ENCODE peak calls at places on chromosomes 4 and X, in five cellular contexts. N is H1, O is GM12878, F is K562, A is HepG2. L is an unnamed sample.

GRCh38 chr4:25157071-25157470 is 3.2 kb downstream of the SEPSECS start:
- DNase-seq in O (no peak), N (no peak), A (no peak), F (no peak), L (no peak)

GRCh38 chr4:165058676-165059075 is 5.0 kb downstream of the TRIM75 start:
- DNase-seq in O (no peak), F (no peak), N (no peak), A (no peak), L (no peak)

GRCh38 chr4:25123236-25123635 is 37.0 kb downstream of the SEPSECS start:
- DNase-seq in O (peak), A (no peak), N (no peak), F (no peak), L (no peak)

GRCh38 chrX:85303544-85303943 is 59.8 kb downstream of the ZNF711 start:
- DNase-seq in O (no peak), N (no peak), A (no peak), F (no peak), L (no peak)

GRCh38 chrX:119688856-119689455 is 4.0 kb downstream of the SEPTIN6 start:
- DNase-seq in F (no peak), O (no peak), N (no peak), A (no peak), L (no peak)

GRCh38 chr4:55321707-55322264 is 24.3 kb upstream of the SRD5A3 start:
- DNase-seq in A (peak), N (no peak), F (peak), O (peak), L (peak)

GRCh38 chr4:610411-611261 is 14.7 kb upstream of the PDE6B start:
- DNase-seq in A (no peak), N (no peak), O (no peak), F (no peak), L (no peak)

GRCh38 chr4:115418997-115419396 is 305.6 kb upstream of the NDST4 start:
- DNase-seq in O (no peak), N (peak), A (no peak), F (no peak), L (no peak)

GRCh38 chr4:30844861-30845582 is 124.9 kb downstream of the PCDH7 start:
- DNase-seq in F (no peak), A (no peak), N (no peak), O (no peak), L (no peak)

GRCh38 chr4:8761824-8762205 is 109.8 kb downstream of the HMX1 start:
- DNase-seq in N (no peak), F (no peak), O (no peak), A (no peak), L (no peak)

GRCh38 chr4:173507471-173508385 is 22.3 kb downstream of the HAND2 start:
- DNase-seq in F (no peak), A (no peak), N (no peak), O (no peak), L (no peak)

GRCh38 chr4:143554728-143555597 is 41.5 kb downstream of the SMARCA5 start:
- DNase-seq in O (peak), F (no peak), A (no peak), N (no peak), L (no peak)

GRCh38 chr4:84596826-84597225 is 13.9 kb downstream of the CDS1 start:
- DNase-seq in F (no peak), N (no peak), A (no peak), O (no peak), L (no peak)

GRCh38 chr4:120062663-120063195 is 3.9 kb downstream of the MAD2L1 start:
- DNase-seq in A (no peak), F (no peak), N (no peak), O (no peak), L (no peak)

GRCh38 chrX:71615954-71616353 is 2.4 kb downstream of the CXCR3 start:
- DNase-seq in N (no peak), O (no peak), A (no peak), F (no peak), L (no peak)

GRCh38 chr4:150021483-150021882 is 56.8 kb upstream of the DCLK2 start:
- DNase-seq in O (no peak), F (no peak), A (no peak), N (no peak), L (no peak)

GRCh38 chr4:63528592-63528991 is 880.7 kb downstream of the TECRL start:
- DNase-seq in F (no peak), N (no peak), O (no peak), A (no peak), L (no peak)

GRCh38 chrX:12975670-12975965 is 708 bp downstream of the TMSB4X start:
- DNase-seq in F (no peak), N (no peak), A (no peak), O (no peak), L (no peak)

GRCh38 chr4:8641256-8641655 is 48.7 kb downstream of the CPZ start:
- DNase-seq in A (no peak), F (no peak), O (no peak), N (no peak), L (no peak)

GRCh38 chr4:140238353-140239041 is 84.5 kb upstream of the MAML3 start:
- DNase-seq in A (no peak), F (no peak), N (no peak), O (no peak), L (no peak)

GRCh38 chrX:139191746-139192385 is 338.7 kb upstream of the F9 start:
- DNase-seq in N (no peak), F (no peak), A (no peak), O (no peak), L (no peak)

GRCh38 chr4:180617203-180617602 is 1626.0 kb upstream of the TENM3 start:
- DNase-seq in N (no peak), O (no peak), F (no peak), A (peak), L (no peak)

GRCh38 chr4:128542047-128542446 is 254.4 kb upstream of the PGRMC2 start:
- DNase-seq in A (no peak), O (no peak), N (no peak), F (no peak), L (no peak)

GRCh38 chrX:9577555-9577954 is 112.7 kb downstream of the TBL1X start:
- DNase-seq in N (no peak), O (no peak), F (no peak), A (no peak), L (no peak)

GRCh38 chr4:98733601-98734000 is 75.2 kb upstream of the TSPAN5 start:
- DNase-seq in A (no peak), N (no peak), F (no peak), O (no peak), L (no peak)

GRCh38 chrX:44989995-44990770 is 117.2 kb downstream of the KDM6A start:
- DNase-seq in F (no peak), N (no peak), O (no peak), A (no peak), L (no peak)

GRCh38 chr4:151459380-151459779 is 50.4 kb downstream of the FHIP1A start:
- DNase-seq in A (no peak), N (no peak), F (no peak), O (no peak), L (no peak)

GRCh38 chr4:186792994-186793393 is 69.3 kb upstream of the FAT1 start:
- DNase-seq in F (no peak), O (no peak), A (no peak), N (no peak), L (no peak)

GRCh38 chr4:110064295-110064694 is 134.1 kb downstream of the ELOVL6 start:
- DNase-seq in A (peak), N (no peak), O (no peak), F (no peak), L (no peak)

GRCh38 chr4:56821394-56822263 is at the start of gene SPINK2:
- DNase-seq in O (no peak), N (peak), A (no peak), F (peak), L (peak)

GRCh38 chrX:43718081-43718480 is 62.0 kb downstream of the MAOA start:
- DNase-seq in F (no peak), N (no peak), A (no peak), O (no peak), L (no peak)

GRCh38 chr4:142984871-142985585 is 138.9 kb upstream of the INPP4B start:
- DNase-seq in N (peak), O (no peak), A (peak), F (no peak), L (peak)

GRCh38 chrX:74104356-74105065 is 199.5 kb upstream of the ZCCHC13 start:
- DNase-seq in F (no peak), N (no peak), O (no peak), A (no peak), L (peak)

GRCh38 chrX:123475068-123475724 is 257.7 kb downstream of the THOC2 start:
- DNase-seq in F (no peak), O (no peak), N (no peak), A (no peak), L (no peak)
- H2AFZ ChIP-seq in F (no peak), O (peak), N (no peak), A (no peak), L (no peak)

GRCh38 chr4:145842224-145842887 is 96.3 kb downstream of the ZNF827 start:
- DNase-seq in F (no peak), O (no peak), N (no peak), A (no peak), L (no peak)

GRCh38 chr4:145839151-145839550 is 99.5 kb downstream of the ZNF827 start:
- DNase-seq in N (no peak), A (no peak), O (no peak), F (no peak), L (no peak)

GRCh38 chr4:145840801-145841200 is 97.8 kb downstream of the ZNF827 start:
- DNase-seq in F (no peak), O (no peak), N (no peak), A (no peak), L (no peak)

GRCh38 chr4:145843148-145843547 is 95.5 kb downstream of the ZNF827 start:
- DNase-seq in O (no peak), A (no peak), F (no peak), N (no peak), L (no peak)

DNA sequence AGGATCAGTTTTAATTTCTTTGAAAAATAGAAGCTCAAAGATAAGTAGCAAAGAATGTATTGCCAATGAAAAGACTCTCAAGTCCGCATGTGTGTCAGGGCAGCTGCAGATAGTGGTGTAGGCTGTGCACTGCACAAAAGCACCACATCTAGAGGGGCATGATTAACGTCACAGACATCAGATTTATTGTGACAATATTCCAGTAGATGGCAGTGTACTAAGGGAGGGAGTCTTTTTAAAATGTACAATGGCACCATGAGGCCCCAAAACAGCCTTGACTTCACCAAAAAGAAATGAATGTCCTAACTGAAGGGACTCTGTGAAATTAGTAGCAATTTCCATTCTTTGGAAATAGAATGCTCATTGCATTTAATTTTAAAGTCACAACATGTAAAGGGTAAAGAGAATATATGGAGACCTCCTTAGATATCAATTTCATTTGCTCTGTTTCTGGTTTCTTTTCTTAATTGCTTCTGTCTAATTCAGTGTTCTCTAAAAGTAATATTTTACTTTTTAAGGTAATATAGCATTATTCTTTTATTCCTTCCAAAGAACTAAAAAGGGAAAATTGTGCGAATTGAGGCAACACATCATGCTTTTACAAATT is 98.4 kb downstream of the ZNF827 start:
- DNase-seq in F (peak), A (peak), N (no peak), O (peak), L (peak)
- TF ChIP-seq JUND in F (no peak), A (no peak), N (no peak), O (no peak), L (no peak)

GRCh38 chr4:10461091-10461849 is 4.0 kb upstream of the ZNF518B start:
- DNase-seq in F (peak), A (no peak), O (peak), N (no peak), L (no peak)

GRCh38 chr4:10460313-10461047 is 3.3 kb upstream of the ZNF518B start:
- DNase-seq in N (no peak), F (no peak), A (no peak), O (no peak), L (no peak)

GRCh38 chr4:10459305-10459704 is 2.1 kb upstream of the ZNF518B start:
- DNase-seq in A (no peak), O (no peak), N (no peak), F (no peak), L (no peak)

GRCh38 chr4:10461850-10462400 is 4.7 kb upstream of the ZNF518B start:
- DNase-seq in O (no peak), N (no peak), A (no peak), F (no peak), L (no peak)

DNA sequence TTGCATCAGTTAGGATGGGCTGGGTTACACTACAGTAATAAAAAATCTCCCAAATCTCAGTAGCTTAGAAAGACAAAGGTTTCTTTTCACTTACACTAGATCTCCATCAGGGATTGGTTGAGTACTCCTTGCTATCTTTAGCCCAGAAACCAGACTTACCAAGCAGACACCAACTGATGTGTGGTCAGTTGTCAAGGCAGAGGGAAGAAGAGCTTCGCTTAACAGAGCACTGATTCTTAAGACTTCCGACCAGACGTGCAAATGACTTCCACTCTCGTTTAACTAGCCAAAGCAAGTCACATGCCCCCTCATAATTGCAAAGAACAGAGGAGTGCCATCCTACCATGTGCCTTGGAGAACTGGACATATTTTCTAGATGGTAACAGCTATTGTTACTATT is 5.7 kb upstream of the ZNF518B start:
- DNase-seq in F (no peak), A (no peak), N (no peak), O (no peak), L (no peak)
- TF ChIP-seq ZNF274 in F (no peak), A (no peak), N (no peak), O (no peak), L (no peak)

DNA sequence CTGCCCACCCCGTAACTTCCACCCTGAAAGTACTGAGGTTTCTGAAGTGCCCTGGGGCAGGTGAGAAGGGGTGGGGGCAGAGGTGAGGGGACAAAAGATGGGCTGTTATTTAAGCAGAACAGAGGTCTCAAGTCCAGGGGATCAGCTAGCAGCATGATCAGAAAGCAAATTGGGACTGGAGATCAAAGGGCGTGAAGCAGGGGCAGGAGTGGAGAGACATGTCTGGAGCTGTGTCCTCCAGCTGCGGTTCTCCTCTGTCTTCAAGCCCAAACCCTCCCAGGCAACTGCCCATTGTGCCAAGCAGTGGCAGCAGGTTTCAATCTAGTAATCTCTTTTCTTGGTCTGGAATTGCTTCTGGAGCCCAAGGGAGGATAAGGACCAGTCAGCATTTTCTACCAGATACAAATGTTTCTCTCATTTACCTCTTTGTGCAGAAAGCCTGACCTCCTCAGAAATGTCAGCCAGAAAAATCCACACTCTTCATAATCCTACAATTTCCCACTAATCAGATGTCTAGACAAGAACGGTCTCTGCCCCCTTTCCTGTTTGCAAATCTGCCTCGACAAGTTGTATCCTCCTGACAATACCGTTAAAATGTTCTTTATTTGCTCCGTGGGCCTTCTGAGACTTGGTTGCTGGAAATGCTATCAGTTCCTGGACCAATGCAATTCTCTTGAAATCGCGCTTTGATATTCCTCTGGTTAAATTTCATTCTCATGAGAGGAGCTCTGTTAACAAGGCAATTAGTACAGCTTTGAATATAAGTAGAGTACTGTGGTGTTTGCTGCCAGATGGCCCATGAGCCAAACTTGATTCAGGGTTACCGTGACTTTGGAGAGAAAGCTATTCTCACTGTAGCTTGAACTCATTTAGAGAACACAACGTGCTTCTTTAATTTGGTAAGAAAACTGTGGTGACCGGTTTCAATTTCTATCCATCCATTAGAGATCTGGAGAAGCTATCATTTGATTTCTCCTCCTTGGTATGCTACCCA is 23.1 kb upstream of the RASL11B start:
- DNase-seq in N (no peak), O (no peak), A (peak), F (no peak), L (no peak)
- H2AFZ ChIP-seq in N (no peak), O (no peak), A (no peak), F (no peak), L (no peak)

GRCh38 chrX:66914082-66914481 is 275.2 kb upstream of the EDA2R start:
- DNase-seq in O (no peak), F (no peak), A (peak), N (no peak), L (no peak)
- TF ChIP-seq JUND in O (no peak), F (no peak), A (no peak), N (no peak), L (no peak)

DNA sequence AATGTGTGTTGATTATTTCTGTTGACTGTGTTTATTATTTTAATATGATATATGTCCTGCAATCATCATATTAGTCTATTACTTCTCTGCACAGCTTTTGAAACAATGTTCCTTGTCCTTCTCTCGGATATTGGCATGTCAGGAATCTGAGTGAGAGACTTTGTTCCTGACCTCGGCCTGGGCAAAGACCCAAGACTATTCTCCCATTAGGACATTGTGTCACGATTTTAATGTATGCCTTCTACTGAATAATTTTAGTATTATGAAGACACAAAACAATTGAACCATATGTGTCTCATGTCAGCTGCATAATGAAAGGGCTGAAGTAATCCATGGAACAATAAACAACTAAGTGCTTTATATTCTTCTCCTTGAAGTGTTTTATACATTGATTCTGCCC is 580.8 kb upstream of the TENM3 start:
- DNase-seq in N (no peak), O (no peak), F (no peak), A (no peak), L (no peak)
- TF ChIP-seq ZNF274 in N (no peak), O (no peak), F (no peak), A (no peak), L (no peak)